ENCODE peak calls at places on chromosome 4, in nine cellular contexts. F, H, C, Z, P, Q, J, X and G are unnamed samples. For H3K9me3, the result is how much of the 10 kb centered on the place peaks cover.

GRCh38 chr4:108700358-108700757 is 50.0 kb downstream of the OSTC start:
- DNase-seq in F (no peak), H (no peak), C (no peak), Z (no peak), P (no peak), Q (no peak), J (no peak), X (no peak), G (no peak)

GRCh38 chr4:156295676-156296075 is 342.0 kb upstream of the CTSO start:
- DNase-seq in F (no peak), H (no peak), C (no peak), Z (no peak), P (no peak), Q (no peak), J (no peak), X (no peak), G (no peak)

GRCh38 chr4:121138014-121138413 is 26.1 kb downstream of the TNIP3 start:
- DNase-seq in F (no peak), H (no peak), C (no peak), Z (no peak), P (no peak), Q (no peak), J (no peak), X (no peak), G (no peak)

GRCh38 chr4:17132226-17132625 is 233.8 kb upstream of the LDB2 start:
- DNase-seq in F (no peak), H (no peak), C (no peak), Z (no peak), P (no peak), Q (no peak), J (no peak), X (no peak), G (no peak)

GRCh38 chr4:123359449-123360306 is 36.9 kb upstream of the SPRY1 start:
- DNase-seq in F (no peak), H (no peak), C (no peak), Z (no peak), P (no peak), Q (no peak), J (no peak), X (no peak), G (no peak)

GRCh38 chr4:153232768-153233167 is 28.5 kb downstream of the TRIM2 start:
- DNase-seq in F (no peak), H (peak), C (peak), Z (peak), P (no peak), Q (peak), J (peak), X (peak), G (no peak)

GRCh38 chr4:25172964-25173917 is 13.0 kb upstream of the SEPSECS start:
- DNase-seq in F (no peak), H (peak), C (peak), Z (no peak), P (peak), Q (no peak), J (peak), X (no peak), G (no peak)

GRCh38 chr4:17941731-17942130 is 79.8 kb downstream of the LCORL start:
- DNase-seq in F (no peak), H (no peak), C (no peak), Z (no peak), P (no peak), Q (no peak), J (no peak), X (no peak), G (no peak)

GRCh38 chr4:128565565-128566186 is 243.8 kb upstream of the JADE1 start:
- DNase-seq in F (no peak), H (no peak), C (peak), Z (peak), P (peak), Q (peak), J (peak), X (peak), G (no peak)

GRCh38 chr4:155881555-155881954 is 15.5 kb upstream of the ASIC5 start:
- DNase-seq in F (no peak), H (no peak), C (no peak), Z (no peak), P (no peak), Q (peak), J (no peak), X (no peak), G (no peak)

GRCh38 chr4:182197611-182198010 is 45.6 kb upstream of the TENM3 start:
- DNase-seq in F (no peak), H (no peak), C (no peak), Z (no peak), P (no peak), Q (no peak), J (no peak), X (no peak), G (no peak)

GRCh38 chr4:68865760-68866159 is 50.0 kb downstream of the UGT2B10 start:
- DNase-seq in F (no peak), H (no peak), C (no peak), Z (no peak), P (no peak), Q (no peak), J (no peak), X (no peak), G (no peak)

GRCh38 chr4:48780867-48781219 is 764 bp upstream of the FRYL start:
- DNase-seq in F (no peak), H (no peak), C (no peak), Z (peak), P (peak), Q (peak), J (no peak), X (peak), G (no peak)

GRCh38 chr4:121462660-121463261 is 81.9 kb upstream of the QRFPR start:
- DNase-seq in F (no peak), H (peak), C (peak), Z (peak), P (no peak), Q (no peak), J (peak), X (peak), G (no peak)

GRCh38 chr4:102684605-102685052 is 76.1 kb downstream of the MANBA start:
- DNase-seq in F (no peak), H (peak), C (no peak), Z (no peak), P (no peak), Q (no peak), J (peak), X (no peak), G (no peak)

GRCh38 chr4:143375326-143376073 is 38.8 kb downstream of the GAB1 start:
- DNase-seq in F (peak), H (no peak), C (peak), Z (no peak), P (no peak), Q (no peak), J (peak), X (peak), G (no peak)

GRCh38 chr4:18524667-18525066 is 503.1 kb upstream of the LCORL start:
- DNase-seq in F (no peak), H (no peak), C (no peak), Z (no peak), P (no peak), Q (no peak), J (no peak), X (no peak), G (no peak)

GRCh38 chr4:52996261-52997131 is 134.4 kb downstream of the RASL11B start:
- DNase-seq in F (no peak), H (no peak), C (peak), Z (peak), P (peak), Q (no peak), J (no peak), X (no peak), G (no peak)

GRCh38 chr4:122617597-122618593 is 3.0 kb downstream of the IL21 start:
- DNase-seq in F (no peak), H (no peak), C (no peak), Z (no peak), P (no peak), Q (no peak), J (no peak), X (no peak), G (no peak)

GRCh38 chr4:13240066-13240465 is 244.1 kb downstream of the RAB28 start:
- DNase-seq in F (no peak), H (no peak), C (no peak), Z (no peak), P (no peak), Q (no peak), J (no peak), X (no peak), G (no peak)

GRCh38 chr4:180169394-180169793 is 2073.8 kb upstream of the TENM3 start:
- DNase-seq in F (no peak), H (no peak), C (no peak), Z (no peak), P (no peak), Q (no peak), J (no peak), X (no peak), G (no peak)

GRCh38 chr4:187204389-187204920 is 480.8 kb upstream of the FAT1 start:
- DNase-seq in F (no peak), H (no peak), C (no peak), Z (no peak), P (no peak), Q (no peak), J (no peak), X (no peak), G (no peak)

GRCh38 chr4:145760961-145761929 is 81.3 kb downstream of the C4orf51 start:
- DNase-seq in F (peak), H (no peak), C (peak), Z (no peak), P (no peak), Q (no peak), J (no peak), X (no peak), G (no peak)

GRCh38 chr4:187667095-187667494 is 328.5 kb upstream of the ZFP42 start:
- DNase-seq in F (no peak), H (no peak), C (no peak), Z (no peak), P (no peak), Q (no peak), J (no peak), X (no peak), G (no peak)

GRCh38 chr4:44725166-44725565 is 1.2 kb downstream of the GNPDA2 start:
- DNase-seq in F (no peak), H (no peak), C (no peak), Z (no peak), P (no peak), Q (no peak), J (no peak), X (no peak), G (no peak)

GRCh38 chr4:134787315-134787714 is 585.7 kb upstream of the PABPC4L start:
- DNase-seq in F (no peak), H (no peak), C (no peak), Z (no peak), P (no peak), Q (no peak), J (no peak), X (no peak), G (no peak)

GRCh38 chr4:86927843-86928395 is 6.9 kb upstream of the AFF1 start:
- DNase-seq in F (no peak), H (peak), C (no peak), Z (no peak), P (peak), Q (no peak), J (no peak), X (peak), G (no peak)

GRCh38 chr4:144703494-144703893 is 57.5 kb downstream of the HHIP start:
- DNase-seq in F (no peak), H (no peak), C (no peak), Z (no peak), P (no peak), Q (no peak), J (no peak), X (no peak), G (no peak)

GRCh38 chr4:108118505-108118904 is 50.2 kb downstream of the LEF1 start:
- DNase-seq in F (no peak), H (peak), C (no peak), Z (no peak), P (no peak), Q (no peak), J (peak), X (no peak), G (no peak)

DNA sequence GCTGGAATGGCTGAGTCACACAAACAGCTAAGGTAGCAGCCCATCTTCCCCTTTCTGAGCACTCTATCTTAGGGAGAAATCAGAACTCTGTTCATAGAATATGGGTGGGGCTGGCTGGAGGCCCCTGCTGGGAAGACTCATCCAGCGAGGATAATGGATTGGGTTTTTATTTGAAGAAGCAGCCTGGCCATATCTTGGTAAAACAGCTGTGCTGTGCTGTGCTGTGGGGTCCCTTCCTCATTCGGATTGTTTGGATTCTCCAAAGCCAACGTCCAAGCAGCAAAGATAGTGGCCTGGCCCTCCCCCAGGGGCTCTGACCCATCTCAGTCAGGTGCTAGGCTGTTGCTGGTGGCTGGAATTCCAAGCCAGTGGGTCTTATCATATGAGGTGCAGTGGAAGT is 63.8 kb downstream of the ZNF718 start:
- DNase-seq in F (no peak), H (no peak), C (no peak), Z (no peak), P (no peak), Q (no peak), J (peak), X (no peak), G (no peak)
- H3K9me3 ChIP-seq in F (half or more), H (under half), C (half or more), Z (under half), P (under half), Q (under half), J (under half), X (half or more), G (under half)

DNA sequence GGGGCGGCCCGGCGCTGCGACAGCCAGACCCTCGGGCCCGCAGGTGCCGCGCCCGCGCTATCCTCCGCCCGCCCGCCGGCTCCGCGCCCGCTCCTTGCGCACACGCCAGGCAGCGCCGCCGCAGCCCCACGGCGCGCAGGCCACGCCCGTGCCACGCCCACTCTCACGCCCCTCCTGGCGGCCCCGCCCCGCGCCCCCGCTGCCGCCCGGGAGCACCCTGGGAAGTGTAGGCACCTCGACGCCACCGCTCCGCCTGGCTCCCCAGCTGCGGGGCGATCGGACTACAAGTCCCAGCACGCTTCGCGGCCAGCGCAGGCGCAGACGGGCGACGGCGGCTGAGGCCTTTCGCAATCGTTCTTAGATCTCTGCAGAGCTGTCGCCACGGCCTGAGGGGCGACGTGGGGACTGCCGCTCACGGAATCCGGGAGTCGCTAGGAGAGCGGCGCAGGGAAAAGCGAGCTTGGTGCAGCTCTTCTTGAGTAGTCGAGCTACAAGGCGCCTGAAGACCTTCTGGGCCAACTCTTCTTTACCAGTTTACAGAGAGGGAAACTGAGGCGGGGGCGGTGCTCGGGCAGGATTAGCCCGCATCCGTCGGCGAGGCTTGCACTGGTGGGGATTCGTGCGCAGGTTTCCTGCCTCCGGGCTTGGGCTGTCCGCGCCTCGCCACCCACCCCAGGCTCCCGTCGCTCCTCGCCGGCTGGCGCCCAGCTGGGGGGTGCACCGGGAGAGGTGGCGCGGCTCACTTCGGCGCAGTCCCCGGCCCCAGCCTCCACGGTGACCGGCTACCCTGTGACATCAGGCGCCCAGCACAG is at the start of gene ABLIM2:
- DNase-seq in F (peak), H (peak), C (peak), Z (peak), P (peak), Q (peak), J (peak), X (peak), G (peak)
- TF ChIP-seq POLR2A in F (no peak), H (peak), C (peak), Z (peak), P (peak), Q (peak), J (no peak), X (peak), G (peak)

GRCh38 chr4:177023951-177024350 is 231.2 kb upstream of the VEGFC start:
- DNase-seq in F (no peak), H (no peak), C (no peak), Z (no peak), P (no peak), Q (no peak), J (no peak), X (no peak), G (no peak)
- H3K9me3 ChIP-seq in F (under half), H (under half), C (under half), Z (under half), P (under half), Q (under half), J (under half), X (under half), G (under half)

GRCh38 chr4:3045500-3045850 is 28.9 kb downstream of the HTT-AS start:
- DNase-seq in F (peak), H (no peak), C (peak), Z (no peak), P (peak), Q (no peak), J (peak), X (peak), G (peak)
- TF ChIP-seq POLR2A in F (no peak), H (no peak), C (no peak), Z (no peak), P (no peak), Q (no peak), J (no peak), X (no peak), G (no peak)

GRCh38 chr4:189921058-189921457 is 19.6 kb upstream of the FRG1 start:
- DNase-seq in F (no peak), H (no peak), C (no peak), Z (no peak), P (no peak), Q (no peak), J (no peak), X (no peak), G (no peak)
- H3K9me3 ChIP-seq in F (under half), H (under half), C (under half), Z (under half), P (under half), Q (under half), J (under half), X (under half), G (under half)

GRCh38 chr4:677431-678293 is 3.3 kb downstream of the MYL5 start:
- DNase-seq in F (peak), H (no peak), C (no peak), Z (peak), P (no peak), Q (no peak), J (no peak), X (peak), G (no peak)
- TF ChIP-seq POLR2A in F (no peak), H (peak), C (no peak), Z (peak), P (no peak), Q (no peak), J (peak), X (peak), G (no peak)

GRCh38 chr4:168633474-168633873 is 136.6 kb downstream of the PALLD start:
- DNase-seq in F (no peak), H (no peak), C (no peak), Z (no peak), P (no peak), Q (no peak), J (no peak), X (no peak), G (no peak)

GRCh38 chr4:168630445-168631187 is 133.8 kb downstream of the PALLD start:
- DNase-seq in F (no peak), H (peak), C (no peak), Z (no peak), P (no peak), Q (no peak), J (no peak), X (no peak), G (no peak)

GRCh38 chr4:168633071-168633470 is 136.2 kb downstream of the PALLD start:
- DNase-seq in F (no peak), H (peak), C (no peak), Z (no peak), P (no peak), Q (no peak), J (no peak), X (no peak), G (no peak)

GRCh38 chr4:168631241-168632151 is 134.6 kb downstream of the PALLD start:
- DNase-seq in F (peak), H (peak), C (peak), Z (peak), P (peak), Q (peak), J (no peak), X (peak), G (no peak)

DNA sequence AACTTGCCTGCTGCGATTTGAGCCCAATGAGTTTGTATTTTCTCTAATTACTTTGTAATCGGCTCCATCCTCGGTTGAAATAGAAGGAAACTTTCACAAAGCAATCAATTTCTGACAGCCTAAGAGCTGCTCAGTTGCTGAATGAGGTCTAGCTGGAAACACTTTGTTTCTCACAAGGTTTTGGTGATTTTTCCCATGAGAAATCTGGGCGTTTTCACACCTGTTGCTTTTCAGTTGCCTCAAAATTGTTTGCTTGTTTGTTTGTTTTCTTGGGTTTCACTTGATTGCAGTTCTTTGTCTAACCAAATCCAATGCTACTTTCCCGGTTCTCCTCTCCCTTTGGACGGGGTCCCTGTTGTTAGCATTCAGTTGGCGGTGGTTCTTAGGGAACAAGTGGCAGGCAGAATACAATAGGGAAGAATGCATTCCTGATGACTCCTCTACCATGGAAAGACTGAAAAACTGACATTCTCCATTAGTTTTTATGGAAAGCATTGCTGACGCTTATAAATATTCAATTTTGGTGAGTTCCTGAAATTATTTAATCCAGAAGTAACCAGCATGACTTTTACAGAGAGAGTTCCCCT is 135.5 kb downstream of the PALLD start:
- DNase-seq in F (no peak), H (no peak), C (no peak), Z (no peak), P (no peak), Q (no peak), J (no peak), X (no peak), G (no peak)
- H3K9me3 ChIP-seq in F (under half), H (under half), C (under half), Z (under half), P (under half), Q (under half), J (under half), X (under half), G (under half)

GRCh38 chr4:112142152-112142551 is 3.1 kb upstream of the FAM241A start:
- DNase-seq in F (no peak), H (no peak), C (no peak), Z (no peak), P (no peak), Q (no peak), J (no peak), X (no peak), G (no peak)

GRCh38 chr4:112147697-112148096 is 2.4 kb downstream of the FAM241A start:
- DNase-seq in F (no peak), H (no peak), C (peak), Z (no peak), P (no peak), Q (no peak), J (no peak), X (no peak), G (no peak)

GRCh38 chr4:112145820-112146813 is 863 bp downstream of the FAM241A start:
- DNase-seq in F (peak), H (peak), C (peak), Z (peak), P (peak), Q (peak), J (peak), X (peak), G (no peak)

GRCh38 chr4:112144546-112145325 is 518 bp upstream of the FAM241A start:
- DNase-seq in F (peak), H (no peak), C (peak), Z (peak), P (no peak), Q (peak), J (no peak), X (no peak), G (no peak)

GRCh38 chr4:112145326-112145819 is at the start of gene FAM241A:
- DNase-seq in F (peak), H (peak), C (peak), Z (peak), P (peak), Q (peak), J (peak), X (peak), G (peak)
- TF ChIP-seq POLR2A in F (peak), H (peak), C (peak), Z (peak), P (peak), Q (peak), J (no peak), X (peak), G (no peak)